ENCODE peak calls at places on chromosomes 12 and 14, in seven cellular contexts. W, C, H, A, O, P and M are unnamed samples. For H3K36me3, the result is how much of the 10 kb centered on the place peaks cover.

GRCh38 chr14:34678306-34678705 is 36.1 kb downstream of the CFL2 start:
- DNase-seq in O (no peak), H (no peak), W (peak), C (no peak), P (no peak), A (peak), M (peak)

GRCh38 chr12:131362290-131363211 is 348.3 kb upstream of the SFSWAP start:
- DNase-seq in C (no peak), H (no peak), O (no peak), A (no peak), P (no peak), W (no peak), M (no peak)

GRCh38 chr12:88574278-88574677 is 6.0 kb downstream of the KITLG start:
- DNase-seq in W (no peak), O (no peak), A (peak), C (no peak), P (no peak), H (no peak), M (no peak)

GRCh38 chr14:69715725-69716482 is 51.0 kb upstream of the SRSF5 start:
- DNase-seq in H (no peak), O (no peak), A (peak), C (no peak), P (peak), W (peak), M (peak)

GRCh38 chr12:102765736-102766135 is 151.3 kb downstream of the PAH start:
- DNase-seq in C (no peak), A (no peak), P (no peak), W (peak), H (no peak), O (no peak), M (peak)

GRCh38 chr14:96173646-96174475 is 30.8 kb upstream of the BDKRB2 start:
- DNase-seq in A (no peak), O (no peak), H (no peak), W (no peak), C (no peak), P (no peak), M (no peak)

GRCh38 chr14:50018236-50019210 is 97.8 kb downstream of the VCPKMT start:
- DNase-seq in W (peak), A (peak), C (no peak), P (peak), O (no peak), H (peak), M (no peak)

GRCh38 chr14:91059576-91060471 is 617 bp downstream of the RPS6KA5 start:
- DNase-seq in W (no peak), O (peak), C (peak), A (peak), H (peak), P (peak), M (peak)

GRCh38 chr14:59046746-59047145 is 141.7 kb upstream of the DAAM1 start:
- DNase-seq in P (no peak), C (no peak), A (no peak), H (no peak), W (peak), O (no peak), M (no peak)

DNA sequence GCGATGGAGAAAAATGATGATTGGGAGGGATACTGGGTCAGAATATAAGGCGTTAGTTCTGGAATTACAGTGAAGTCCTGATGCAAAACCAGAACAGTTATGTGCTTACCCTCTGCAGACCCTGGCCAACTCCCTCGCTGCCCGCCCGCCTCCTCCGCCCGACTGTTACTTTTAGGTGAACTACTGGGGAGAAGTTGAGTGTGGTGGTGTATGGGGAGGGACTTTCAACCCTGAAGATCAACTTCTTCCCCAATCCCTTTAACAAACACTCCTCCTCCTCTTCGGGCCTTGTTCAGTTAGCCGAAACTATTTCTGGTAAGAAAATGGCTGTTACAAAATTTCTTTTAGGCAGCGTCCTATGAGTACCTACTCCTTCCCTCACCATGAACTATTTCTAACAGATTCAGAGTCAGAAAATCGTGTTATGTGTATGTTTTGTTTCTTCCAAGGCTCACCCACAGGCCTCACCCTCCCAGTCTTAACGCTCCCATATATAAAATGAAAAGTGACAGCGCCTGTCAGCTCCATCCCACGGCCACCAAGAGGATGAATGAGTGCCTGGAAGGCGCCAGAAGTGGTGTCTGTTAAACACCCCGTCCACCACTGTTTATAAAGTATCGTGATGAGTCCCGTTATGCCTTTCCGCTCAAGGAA is 1.3 kb downstream of the FBXO33 start:
- DNase-seq in P (peak), O (no peak), A (peak), W (peak), C (no peak), H (no peak), M (peak)
- H3K27ac ChIP-seq in P (peak), O (no peak), A (peak), W (peak), C (no peak), H (no peak), M (peak)

GRCh38 chr14:75011356-75012097 is 8.8 kb downstream of the EIF2B2 start:
- DNase-seq in P (peak), O (no peak), H (peak), W (peak), C (no peak), A (peak), M (peak)

GRCh38 chr14:75015496-75015895 is 12.8 kb downstream of the EIF2B2 start:
- DNase-seq in W (no peak), A (no peak), C (no peak), H (no peak), O (no peak), P (no peak), M (no peak)

GRCh38 chr14:75018684-75019083 is 16.0 kb downstream of the EIF2B2 start:
- DNase-seq in A (no peak), H (peak), C (no peak), W (no peak), P (no peak), O (no peak), M (no peak)

GRCh38 chr14:75013290-75013689 is 10.6 kb downstream of the EIF2B2 start:
- DNase-seq in O (no peak), A (no peak), W (no peak), H (no peak), P (no peak), C (no peak), M (no peak)

GRCh38 chr14:75016815-75017214 is 14.1 kb downstream of the EIF2B2 start:
- DNase-seq in C (no peak), P (no peak), H (no peak), W (no peak), O (no peak), A (no peak), M (no peak)
- H3K36me3 ChIP-seq in C (under half), P (under half), H (under half), W (under half), O (under half), A (under half), M (under half)

DNA sequence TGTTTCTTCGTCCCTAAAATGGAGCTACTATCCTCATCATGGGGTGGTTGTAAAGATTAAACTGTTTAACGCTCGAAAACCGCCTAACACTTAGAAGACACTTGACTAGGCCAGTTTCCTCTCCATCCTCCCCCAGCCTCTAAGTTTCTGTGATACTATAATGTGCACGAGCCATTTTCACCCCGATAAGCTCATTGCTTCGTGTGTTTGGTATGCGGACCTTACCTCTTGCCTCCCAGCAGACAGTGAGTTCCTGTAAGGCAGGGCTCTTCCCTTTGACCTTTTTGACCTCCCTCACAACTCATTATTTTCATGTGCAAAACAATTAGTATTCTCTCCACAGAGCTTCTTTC is 499 bp upstream of the GXYLT1 start:
- DNase-seq in H (peak), A (no peak), W (no peak), O (peak), C (peak), P (no peak), M (no peak)
- TF ChIP-seq EZH2 in H (no peak), A (no peak), W (no peak), O (no peak), C (no peak), P (no peak), M (no peak)

GRCh38 chr12:27246141-27246540 is 2.1 kb downstream of the STK38L start:
- DNase-seq in O (peak), C (peak), A (no peak), H (no peak), P (no peak), W (no peak), M (no peak)
- H3K27ac ChIP-seq in O (no peak), C (no peak), A (no peak), H (no peak), P (no peak), W (no peak), M (no peak)

GRCh38 chr12:109966531-109966930 is 29.6 kb downstream of the GIT2 start:
- DNase-seq in H (no peak), A (no peak), W (no peak), O (no peak), P (no peak), C (no peak), M (no peak)
- H3K36me3 ChIP-seq in H (under half), A (under half), W (under half), O (under half), P (under half), C (under half), M (under half)